ENCODE peak calls at places on chromosomes 13 and 19, in nine cellular contexts. N is GM23248, I is PC-3, K is SK-N-SH, W is MM.1S, U is GM23338, D is PC-9, J is HCT116, Q is Karpas-422. H is an unnamed sample. For H3K9me2, the result is how much of the 10 kb centered on the place peaks cover.

GRCh38 chr19:8702350-8702749 is 3.8 kb upstream of the ACTL9 start:
- DNase-seq in J (no peak), I (no peak), Q (no peak), W (no peak), U (no peak), K (no peak), N (no peak), D (no peak), H (no peak)

GRCh38 chr19:3591876-3592613 is 6.8 kb downstream of the GIPC3 start:
- DNase-seq in I (no peak), K (no peak), Q (peak), U (no peak), D (no peak), W (no peak), J (no peak), N (no peak), H (no peak)

GRCh38 chr19:48194041-48194871 is 23.8 kb downstream of the ZSWIM9 start:
- DNase-seq in W (no peak), N (peak), U (peak), I (no peak), Q (peak), D (no peak), K (peak), J (no peak), H (peak)

GRCh38 chr13:20363604-20364003 is 131.5 kb upstream of the GJB6 start:
- DNase-seq in W (no peak), K (no peak), I (no peak), N (no peak), J (no peak), U (no peak), D (no peak), Q (no peak), H (no peak)

GRCh38 chr13:53338760-53339159 is 310.1 kb downstream of the OLFM4 start:
- DNase-seq in Q (no peak), D (no peak), W (no peak), I (no peak), N (no peak), K (no peak), U (no peak), J (no peak), H (no peak)

GRCh38 chr19:44344255-44344654 is 12.2 kb downstream of the ZNF112 start:
- DNase-seq in U (no peak), J (no peak), W (peak), I (no peak), Q (peak), N (no peak), K (no peak), D (no peak), H (peak)

GRCh38 chr19:2540646-2541454 is 64.9 kb downstream of the GADD45B start:
- DNase-seq in W (no peak), K (no peak), N (peak), D (peak), I (peak), J (peak), U (peak), Q (no peak), H (no peak)

GRCh38 chr19:30670562-30671513 is 298.7 kb downstream of the ZNF536 start:
- DNase-seq in N (no peak), K (no peak), Q (no peak), U (no peak), W (no peak), J (no peak), I (no peak), D (no peak), H (no peak)

GRCh38 chr19:46466536-46467199 is 4.7 kb downstream of the PNMA8A start:
- DNase-seq in Q (peak), W (peak), I (peak), N (peak), K (no peak), J (no peak), U (no peak), D (no peak), H (peak)

GRCh38 chr13:53191091-53191490 is 162.5 kb downstream of the OLFM4 start:
- DNase-seq in U (peak), J (no peak), K (no peak), D (no peak), Q (no peak), N (peak), W (no peak), I (peak), H (no peak)

GRCh38 chr13:97879646-97880297 is 73.7 kb upstream of the IPO5 start:
- DNase-seq in N (peak), J (peak), I (peak), Q (no peak), K (no peak), U (peak), D (peak), W (no peak), H (no peak)

GRCh38 chr13:109500146-109500773 is 286.1 kb downstream of the IRS2 start:
- DNase-seq in D (no peak), N (no peak), U (peak), J (no peak), K (peak), I (no peak), Q (no peak), W (no peak), H (no peak)

GRCh38 chr13:109646423-109646822 is 140.0 kb downstream of the IRS2 start:
- DNase-seq in J (no peak), D (no peak), W (peak), Q (no peak), K (no peak), U (no peak), I (no peak), N (no peak), H (no peak)

GRCh38 chr13:35283856-35284255 is 192.6 kb downstream of the MAB21L1 start:
- DNase-seq in U (no peak), J (no peak), D (peak), Q (no peak), K (no peak), W (no peak), I (peak), N (peak), H (no peak)

GRCh38 chr19:9793051-9793591 is 24.6 kb upstream of the ZNF846 start:
- DNase-seq in J (no peak), W (no peak), Q (no peak), I (peak), D (no peak), U (peak), K (no peak), N (peak), H (peak)

GRCh38 chr13:64457976-64458375 is 2772.2 kb downstream of the PCDH9 start:
- DNase-seq in Q (no peak), K (no peak), N (no peak), I (no peak), J (no peak), U (no peak), D (no peak), W (no peak), H (no peak)

GRCh38 chr19:39406656-39407393 is at the start of gene ZFP36:
- DNase-seq in Q (peak), K (peak), J (peak), I (peak), N (peak), U (peak), W (peak), D (peak), H (peak)

GRCh38 chr19:2387367-2388288 is 27.6 kb downstream of the TMPRSS9 start:
- DNase-seq in W (no peak), K (no peak), Q (no peak), J (no peak), I (no peak), U (no peak), D (no peak), N (no peak), H (no peak)

GRCh38 chr13:83332751-83333150 is 549.5 kb downstream of the SLITRK1 start:
- DNase-seq in Q (no peak), I (no peak), W (no peak), J (no peak), D (no peak), N (no peak), U (no peak), K (no peak), H (no peak)

GRCh38 chr19:1211494-1212234 is 6.1 kb downstream of the STK11 start:
- DNase-seq in K (no peak), I (no peak), Q (no peak), J (no peak), D (no peak), W (no peak), N (no peak), U (peak), H (no peak)

GRCh38 chr13:99028890-99029289 is 51.0 kb upstream of the DOCK9 start:
- DNase-seq in J (no peak), D (no peak), N (no peak), K (no peak), I (no peak), U (peak), Q (peak), W (peak), H (peak)

GRCh38 chr13:79680485-79680884 is 199.5 kb downstream of the NDFIP2 start:
- DNase-seq in W (no peak), J (no peak), D (no peak), I (no peak), K (peak), N (no peak), Q (no peak), U (no peak), H (no peak)

GRCh38 chr13:98242403-98242802 is 65.3 kb upstream of the RNF113B start:
- DNase-seq in J (no peak), Q (no peak), I (no peak), D (no peak), K (no peak), U (no peak), W (no peak), N (no peak), H (no peak)

GRCh38 chr13:72412481-72412880 is 314.9 kb downstream of the MZT1 start:
- DNase-seq in N (no peak), Q (no peak), D (no peak), U (no peak), J (no peak), I (no peak), W (no peak), K (no peak), H (no peak)

GRCh38 chr19:9885077-9885552 is 50.0 kb downstream of the PIN1 start:
- DNase-seq in I (peak), N (peak), D (no peak), J (no peak), U (peak), K (peak), W (no peak), Q (no peak), H (no peak)

GRCh38 chr13:24727731-24728601 is 36.0 kb upstream of the RNF17 start:
- DNase-seq in J (peak), I (peak), W (peak), D (peak), Q (peak), U (peak), K (peak), N (peak), H (peak)

GRCh38 chr19:46218160-46218559 is 11.4 kb upstream of the IGFL1 start:
- DNase-seq in Q (peak), J (peak), K (no peak), D (no peak), W (peak), U (peak), N (peak), I (peak), H (peak)

GRCh38 chr19:35882074-35882832 is 13.9 kb downstream of the APLP1 start:
- DNase-seq in Q (peak), W (peak), N (peak), U (peak), K (peak), J (peak), D (no peak), I (peak), H (peak)

GRCh38 chr19:19423322-19423721 is 17.8 kb downstream of the GATAD2A start:
- DNase-seq in I (no peak), Q (no peak), W (no peak), U (no peak), N (no peak), K (no peak), J (no peak), D (no peak), H (no peak)

GRCh38 chr19:21117041-21117907 is 24.6 kb upstream of the ZNF431 start:
- DNase-seq in J (no peak), W (no peak), D (no peak), Q (no peak), K (no peak), U (peak), I (no peak), N (peak), H (no peak)

GRCh38 chr19:46296722-46297431 is at the start of gene HIF3A:
- DNase-seq in K (peak), W (no peak), J (no peak), Q (no peak), D (no peak), I (no peak), U (peak), N (peak), H (no peak)

GRCh38 chr13:47277774-47278173 is 380.9 kb upstream of the HTR2A start:
- DNase-seq in U (no peak), Q (no peak), J (no peak), N (peak), K (no peak), I (no peak), D (no peak), W (no peak), H (no peak)

GRCh38 chr19:29714371-29714952 is 599 bp downstream of the C19orf12 start:
- DNase-seq in D (no peak), Q (no peak), W (no peak), K (no peak), I (no peak), J (no peak), N (peak), U (no peak), H (no peak)

GRCh38 chr13:56247692-56248091 is 893.0 kb upstream of the PRR20A start:
- DNase-seq in W (no peak), D (no peak), Q (no peak), J (no peak), N (no peak), U (no peak), I (no peak), K (no peak), H (no peak)

GRCh38 chr13:20394506-20394905 is 131.2 kb downstream of the CRYL1 start:
- DNase-seq in J (no peak), K (no peak), U (peak), I (no peak), N (no peak), W (no peak), Q (no peak), D (no peak), H (no peak)

GRCh38 chr13:25886438-25887214 is 165.2 kb downstream of the SHISA2 start:
- DNase-seq in W (no peak), D (no peak), Q (no peak), J (no peak), N (peak), U (no peak), I (peak), K (no peak), H (no peak)

GRCh38 chr19:10510301-10510802 is 6.9 kb downstream of the S1PR5 start:
- DNase-seq in W (peak), N (peak), U (peak), Q (peak), K (peak), J (no peak), D (peak), I (peak), H (peak)

GRCh38 chr19:6610934-6611370 is 20.0 kb upstream of the CD70 start:
- DNase-seq in D (peak), J (peak), N (peak), W (no peak), K (no peak), I (peak), U (no peak), Q (no peak), H (no peak)
- H3K9me2 ChIP-seq in D (under half), J (under half), N (under half), W (under half), K (under half), I (under half), U (under half), Q (under half), H (under half)

DNA sequence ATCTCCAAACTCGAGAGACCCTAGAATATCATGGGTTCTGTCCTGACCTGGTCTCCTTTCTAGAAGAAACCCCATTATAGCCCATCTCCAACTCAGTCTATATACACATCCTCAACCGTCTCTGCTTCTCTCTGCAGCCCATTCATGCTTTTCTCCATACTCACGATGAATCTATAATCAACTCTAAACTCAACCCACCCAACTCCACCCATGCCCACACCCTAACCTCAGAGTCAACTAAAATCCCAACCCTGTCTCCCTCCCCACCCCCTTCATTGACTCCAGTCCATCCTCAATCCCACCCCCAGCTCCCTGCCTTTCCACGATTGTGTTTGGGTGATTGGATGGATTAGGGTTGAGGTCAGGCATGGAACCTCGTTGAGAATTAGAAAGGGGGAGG is 1.8 kb downstream of the SBK3 start:
- DNase-seq in W (no peak), I (no peak), N (no peak), D (no peak), U (no peak), Q (no peak), K (no peak), J (no peak), H (no peak)
- H3K4me3 ChIP-seq in W (no peak), I (no peak), N (no peak), D (no peak), U (no peak), Q (no peak), K (no peak), J (no peak), H (no peak)

DNA sequence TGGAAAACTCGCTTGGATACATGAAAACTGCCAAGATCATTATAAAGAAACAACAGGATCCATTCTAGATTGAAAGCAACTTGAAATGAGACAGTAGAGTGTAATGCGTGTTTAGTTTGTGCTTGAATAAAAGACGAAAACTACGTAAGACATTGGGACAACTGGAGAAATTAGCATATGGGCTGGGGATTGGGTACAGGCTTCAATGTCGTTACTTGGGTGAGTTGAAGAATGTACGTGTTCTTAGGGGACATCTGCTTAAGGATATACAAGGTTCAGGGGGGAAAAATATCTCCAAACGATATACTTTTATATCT is 471 bp upstream of the ERVK3-1 start:
- DNase-seq in K (no peak), I (no peak), Q (no peak), W (no peak), U (peak), N (no peak), D (no peak), J (no peak), H (no peak)
- H3K27ac ChIP-seq in K (peak), I (no peak), Q (peak), W (no peak), U (no peak), N (peak), D (no peak), J (peak), H (peak)

GRCh38 chr13:93249918-93250306 is 23.3 kb downstream of the GPC6 start:
- DNase-seq in U (no peak), I (no peak), J (no peak), W (no peak), D (no peak), N (no peak), Q (no peak), K (no peak), H (no peak)

GRCh38 chr13:93246069-93246468 is 19.5 kb downstream of the GPC6 start:
- DNase-seq in U (no peak), D (no peak), I (no peak), W (no peak), Q (no peak), J (no peak), N (no peak), K (no peak), H (no peak)

GRCh38 chr13:93244918-93245280 is 18.3 kb downstream of the GPC6 start:
- DNase-seq in N (peak), J (no peak), W (no peak), I (no peak), D (peak), U (no peak), Q (no peak), K (no peak), H (no peak)

GRCh38 chr13:93249259-93249917 is 22.8 kb downstream of the GPC6 start:
- DNase-seq in J (no peak), K (no peak), I (peak), U (no peak), Q (no peak), N (peak), D (peak), W (no peak), H (no peak)

GRCh38 chr13:93248627-93249047 is 22.0 kb downstream of the GPC6 start:
- DNase-seq in I (peak), J (no peak), D (no peak), W (no peak), Q (no peak), U (peak), N (no peak), K (peak), H (peak)
- H3K9me2 ChIP-seq in I (under half), J (under half), D (under half), W (under half), Q (under half), U (under half), N (under half), K (under half), H (under half)

GRCh38 chr13:33262997-33263396 is 22.6 kb downstream of the STARD13 start:
- DNase-seq in K (no peak), I (no peak), D (no peak), Q (no peak), W (no peak), J (no peak), N (no peak), U (no peak), H (peak)

GRCh38 chr13:33260168-33261098 is 25.1 kb downstream of the STARD13 start:
- DNase-seq in K (no peak), D (no peak), J (peak), Q (no peak), W (no peak), I (no peak), N (peak), U (no peak), H (no peak)

GRCh38 chr13:33262554-33262953 is 23.0 kb downstream of the STARD13 start:
- DNase-seq in N (no peak), D (no peak), K (no peak), I (no peak), W (no peak), Q (no peak), U (no peak), J (no peak), H (no peak)

GRCh38 chr13:33262069-33262487 is 23.5 kb downstream of the STARD13 start:
- DNase-seq in J (peak), I (peak), K (no peak), W (no peak), D (peak), Q (no peak), U (no peak), N (peak), H (no peak)

DNA sequence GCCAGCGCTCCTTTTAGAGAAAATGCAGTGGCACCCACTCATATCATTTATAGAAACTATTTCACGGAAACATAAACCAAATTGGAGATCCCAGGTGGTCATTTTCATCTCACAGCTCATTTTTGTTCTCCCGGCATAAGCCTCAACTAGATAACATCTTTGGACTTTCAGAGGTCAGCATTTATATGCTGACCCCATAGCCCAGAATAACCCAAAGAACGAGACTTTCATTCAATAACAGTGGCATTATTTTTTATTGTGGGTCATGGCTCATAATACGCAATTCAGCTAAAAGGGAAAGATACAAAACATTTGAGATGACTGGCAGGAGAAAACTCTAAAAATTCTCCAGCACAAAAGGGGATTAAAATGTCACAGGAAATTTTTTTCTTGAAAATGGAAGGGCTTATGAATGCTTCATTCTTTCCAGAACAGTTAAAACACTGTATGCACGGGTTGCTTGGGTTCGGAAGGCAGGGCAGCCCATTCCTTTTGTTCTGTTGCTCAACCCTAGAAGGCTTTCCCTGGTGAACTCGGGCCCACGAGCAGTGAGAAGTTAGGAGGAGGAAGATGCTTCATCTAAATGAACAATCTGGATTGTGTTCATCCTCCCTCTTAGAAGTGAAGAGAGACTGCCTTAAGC is 24.0 kb downstream of the STARD13 start:
- DNase-seq in N (no peak), U (no peak), J (no peak), K (no peak), D (no peak), W (no peak), I (no peak), Q (no peak), H (no peak)
- H3K4me3 ChIP-seq in N (no peak), U (no peak), J (no peak), K (no peak), D (no peak), W (no peak), I (no peak), Q (no peak), H (no peak)

DNA sequence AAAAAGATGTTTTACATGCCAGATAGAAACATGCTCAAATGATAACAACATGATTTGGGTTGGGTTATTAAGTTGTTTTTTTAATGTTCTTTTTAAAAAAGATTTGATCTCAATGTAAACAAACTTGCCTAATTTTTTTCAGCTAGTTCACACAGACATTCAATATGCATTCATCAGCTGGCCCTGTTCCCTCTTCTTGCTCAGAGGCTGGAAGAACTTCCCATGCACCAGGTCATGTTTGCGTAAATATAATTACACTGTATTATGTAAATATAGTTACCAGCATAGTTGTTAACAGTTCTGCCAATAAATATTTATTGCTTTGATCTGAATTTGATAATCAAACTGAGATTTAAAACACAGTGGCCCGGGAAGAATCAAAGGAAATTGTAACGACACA is 70.6 kb downstream of the ATP11A start:
- DNase-seq in J (no peak), Q (no peak), U (no peak), K (no peak), N (peak), W (no peak), D (peak), I (peak), H (no peak)
- H3K27ac ChIP-seq in J (no peak), Q (no peak), U (no peak), K (no peak), N (no peak), W (no peak), D (no peak), I (no peak), H (no peak)

H was measured in OCI-LY7.